ENCODE peak calls at places on chromosomes 2 and 18, in five cellular contexts. F is trophoblast cell; J is activated CD4-positive, CD25-positive, alpha-beta regulatory T cell; P is NCI-H748 treated with DMSO at 0.1 percent for 48 hours; A is heart right ventricle. S is an unnamed sample.

GRCh38 chr2:235324324-235324723 is 169.5 kb upstream of the AGAP1 start:
- DNase-seq in F (no peak), J (no peak), P (no peak), A (no peak), S (no peak)

GRCh38 chr2:25936889-25937545 is 45.3 kb downstream of the KIF3C start:
- DNase-seq in F (no peak), J (no peak), P (no peak), A (no peak), S (no peak)

GRCh38 chr2:134445981-134446380 is 192.1 kb downstream of the MGAT5 start:
- DNase-seq in F (no peak), J (no peak), P (no peak), A (no peak), S (no peak)

GRCh38 chr18:31291688-31292087 is 26.3 kb upstream of the DSG1 start:
- DNase-seq in F (no peak), J (no peak), P (no peak), A (no peak), S (no peak)

GRCh38 chr2:8312861-8313768 is 368.7 kb upstream of the ID2 start:
- DNase-seq in F (no peak), J (no peak), P (peak), A (no peak), S (no peak)

GRCh38 chr2:240234503-240234951 is 94.1 kb upstream of the OTOS start:
- DNase-seq in F (no peak), J (no peak), P (no peak), A (peak), S (no peak)

GRCh38 chr2:223837290-223838061 is at the start of gene AP1S3:
- DNase-seq in F (peak), J (peak), P (peak), A (peak), S (peak)

GRCh38 chr2:177265386-177265690 is 811 bp upstream of the NFE2L2 start:
- DNase-seq in F (no peak), J (no peak), P (no peak), A (peak), S (no peak)

GRCh38 chr2:71796174-71796592 is 342.8 kb downstream of the DYSF start:
- DNase-seq in F (peak), J (no peak), P (no peak), A (no peak), S (no peak)

GRCh38 chr2:223934870-223935269 is 10.3 kb downstream of the WDFY1 start:
- DNase-seq in F (no peak), J (no peak), P (no peak), A (no peak), S (no peak)